ENCODE peak calls at places on chromosomes 12 and 14, in five cellular contexts. S is pancreas, A is heart left ventricle, T is ovary, L is MM.1S. G is an unnamed sample.

GRCh38 chr12:61823102-61823501 is 437.1 kb upstream of the USP15 start:
- DNase-seq in T (no peak), L (no peak), A (no peak), S (no peak), G (no peak)

GRCh38 chr12:14239935-14240872 is 125.3 kb upstream of the ATF7IP start:
- DNase-seq in L (peak; percentile 21), S (no peak), A (no peak), T (no peak), G (peak; percentile 72)

GRCh38 chr14:98379829-98380228 is 892.2 kb downstream of the BCL11B start:
- DNase-seq in A (no peak), L (no peak), T (no peak), S (no peak), G (no peak)

GRCh38 chr12:123165537-123165936 is 14.6 kb upstream of the PITPNM2 start:
- DNase-seq in S (no peak), A (no peak), T (no peak), L (no peak), G (no peak)

GRCh38 chr12:126708492-126708896 is 1558.5 kb upstream of the TMEM132C start:
- DNase-seq in S (no peak), T (no peak), A (no peak), L (peak; percentile 30), G (no peak)

GRCh38 chr14:104545151-104545931 is 34.2 kb upstream of the C14orf180 start:
- DNase-seq in A (peak; percentile 5), S (no peak), L (no peak), T (no peak), G (no peak)

GRCh38 chr12:117227000-117227653 is 36.9 kb upstream of the FBXO21 start:
- DNase-seq in A (no peak), S (no peak), T (no peak), L (no peak), G (no peak)

GRCh38 chr12:27305673-27306504 is 26.7 kb upstream of the BMAL2 start:
- DNase-seq in A (no peak), L (peak; percentile 60), T (no peak), S (no peak), G (no peak)

GRCh38 chr14:24436355-24437019 is 6.1 kb downstream of the SDR39U1 start:
- DNase-seq in L (no peak), S (no peak), A (no peak), T (peak; percentile 51), G (peak; percentile 51)

GRCh38 chr12:54051916-54052744 is 1.5 kb upstream of the HOXC4 start:
- DNase-seq in L (no peak), A (no peak), T (peak; percentile 45), S (no peak), G (peak; percentile 55)

GRCh38 chr12:45532113-45532512 is 197.4 kb upstream of the ARID2 start:
- DNase-seq in L (no peak), A (no peak), T (no peak), S (no peak), G (no peak)

GRCh38 chr14:23141706-23142467 is 22.8 kb upstream of the CEBPE start:
- DNase-seq in S (no peak), A (peak; percentile 88), T (peak; percentile 81), L (no peak), G (no peak)

GRCh38 chr12:71371132-71371531 is 68.5 kb upstream of the LGR5 start:
- DNase-seq in L (peak; percentile 48), S (no peak), T (no peak), A (no peak), G (no peak)

GRCh38 chr12:53659011-53659551 is 16.8 kb downstream of the ATP5MC2 start:
- DNase-seq in L (no peak), T (no peak), S (no peak), A (peak; percentile 49), G (no peak)

GRCh38 chr14:94366146-94366887 is 22.1 kb downstream of the SERPINA1 start:
- DNase-seq in A (no peak), L (no peak), S (no peak), T (no peak), G (no peak)

GRCh38 chr12:40253936-40254335 is 29.1 kb downstream of the LRRK2 start:
- DNase-seq in T (no peak), L (no peak), S (no peak), A (no peak), G (no peak)

GRCh38 chr14:20707622-20708021 is 19.1 kb downstream of the ANG start:
- DNase-seq in S (no peak), L (no peak), A (no peak), T (no peak), G (no peak)

GRCh38 chr12:100986595-100987547 is 192.3 kb downstream of the ANO4 start:
- DNase-seq in A (no peak), L (no peak), S (no peak), T (peak; percentile 37), G (no peak)

GRCh38 chr14:101736585-101736984 is 24.9 kb upstream of the PPP2R5C start:
- DNase-seq in L (no peak), S (no peak), A (no peak), T (no peak), G (no peak)

GRCh38 chr12:57148469-57149308 is 1.3 kb upstream of the LRP1-AS start:
- DNase-seq in T (peak; percentile 80), A (peak; percentile 75), L (no peak), S (peak; percentile 12), G (peak; percentile 71)

GRCh38 chr14:95319312-95320075 is at the start of gene CLMN:
- DNase-seq in L (peak; percentile 20), T (peak; percentile 66), S (peak; percentile 85), A (peak; percentile 48), G (peak; percentile 78)

GRCh38 chr14:69005432-69006148 is 26.5 kb upstream of the ACTN1 start:
- DNase-seq in L (no peak), S (no peak), T (peak; percentile 45), A (peak; percentile 83), G (no peak)

DNA sequence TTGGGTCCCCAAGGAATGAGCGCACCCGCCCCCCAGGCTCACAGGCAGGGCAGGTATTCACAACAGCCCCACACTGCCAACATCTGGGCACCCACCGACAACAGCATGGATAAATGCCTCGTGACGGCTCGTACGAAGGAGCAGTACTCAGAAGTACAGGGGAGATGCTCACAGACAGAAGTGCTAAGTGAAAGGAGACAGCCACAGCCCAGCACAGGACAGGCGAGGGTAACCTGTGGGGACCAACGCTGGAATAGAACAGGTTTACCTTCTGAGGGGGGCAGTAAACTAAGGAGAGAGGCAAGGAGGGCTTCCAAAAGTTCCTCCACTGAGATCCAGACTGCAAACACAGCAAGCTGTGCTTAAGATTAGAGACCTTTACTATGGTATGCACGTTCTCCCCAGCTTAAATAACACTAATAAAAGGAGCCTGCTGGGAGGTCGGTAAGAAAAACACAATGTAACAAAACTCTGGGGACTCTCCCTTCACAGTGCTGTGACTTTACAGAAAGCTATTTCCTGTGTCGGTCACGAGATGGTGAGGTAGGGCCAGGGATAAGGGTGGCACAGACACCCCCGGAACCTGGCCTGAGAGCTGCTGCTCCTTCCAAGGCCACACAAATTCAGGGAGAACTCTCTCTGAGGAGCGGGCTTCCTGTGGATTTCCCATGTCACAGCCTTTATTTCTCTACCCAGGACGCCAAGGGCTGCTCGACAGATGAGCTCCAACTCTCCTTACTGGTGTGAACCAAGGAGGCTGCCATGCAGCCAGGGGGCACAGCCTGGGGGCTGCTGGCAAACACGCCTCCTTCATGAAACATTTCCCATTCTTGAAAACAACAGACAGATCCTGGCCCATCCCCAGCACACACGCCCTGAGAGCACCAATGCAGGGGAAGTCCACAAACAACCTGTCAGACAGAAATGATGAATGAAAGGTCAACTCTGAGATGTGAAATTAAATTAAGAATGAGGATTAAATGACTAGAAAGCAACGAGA is 26.3 kb downstream of the SLC15A4 start:
- DNase-seq in S (no peak), A (no peak), T (no peak), L (no peak), G (no peak)
- H3K4me1 ChIP-seq in S (no peaks in the 10 kb centered on the region), A (peaks cover 14% of the 10 kb centered on the region), T (peaks cover 1% of the 10 kb centered on the region), L (no peaks in the 10 kb centered on the region), G (no peaks in the 10 kb centered on the region)

DNA sequence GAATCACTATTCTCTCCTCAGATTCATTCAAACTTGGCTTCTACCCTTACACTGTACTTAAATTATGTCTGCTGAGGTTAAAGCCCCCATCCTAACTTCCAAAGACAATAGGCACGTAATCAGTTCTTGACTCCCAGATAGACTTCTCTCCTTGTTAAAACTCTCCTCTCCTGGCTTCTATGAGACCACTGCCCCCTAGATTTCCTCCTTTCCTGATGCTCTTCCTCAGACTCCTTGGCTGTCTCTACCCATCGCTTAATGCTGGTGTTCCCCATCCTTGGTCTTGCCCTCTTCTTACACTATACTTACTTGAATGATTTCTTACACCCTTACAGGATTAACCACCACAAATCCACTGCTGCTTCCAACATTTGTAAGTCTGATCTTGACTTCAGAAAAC is 32.8 kb downstream of the TC2N start:
- DNase-seq in A (no peak), L (no peak), S (no peak), T (no peak), G (no peak)
- H3K4me3 ChIP-seq in A (no peak overlapping the region), L (no peak overlapping the region), S (peak overlapping the region; percentile 78), T (peak overlapping the region; percentile 8), G (no peak overlapping the region)

GRCh38 chr14:64773046-64773445 is 68.8 kb downstream of the PLEKHG3 start:
- DNase-seq in T (no peak), L (no peak), A (no peak), S (no peak), G (no peak)
- TF ChIP-seq CTCF in T (no peak), L (no peak), A (no peak), S (no peak), G (no peak)

GRCh38 chr12:124725612-124726237 is 137.9 kb downstream of the SCARB1 start:
- DNase-seq in L (no peak), A (no peak), T (no peak), S (no peak), G (no peak)
- H3K4me1 ChIP-seq in L (peaks cover 5% of the 10 kb centered on the region), A (peaks cover 23% of the 10 kb centered on the region), T (no peaks in the 10 kb centered on the region), S (no peaks in the 10 kb centered on the region), G (peaks cover 3% of the 10 kb centered on the region)